ENCODE peak calls at places on chromosomes 13 and 19, in seven cellular contexts. One of them, this sample, is unnamed.

GRCh38 chr13:113084094-113084942 is 21.3 kb upstream of the F7 start:
- DNase-seq in CD8-positive, alpha-beta memory T cell: no peak
- DNase-seq in fibroblast of pulmonary artery: no peak
- DNase-seq in GM03348: no peak
- DNase-seq in cardiac fibroblast: no peak
- DNase-seq in stimulated activated CD4-positive, alpha-beta T cell treated with anti-CD3 and anti-CD28 coated beads, Interleukin-15, amount 100 ng/mL, for 1 hour: no peak
- DNase-seq in glomerular endothelial cell: no peak
- DNase-seq in this sample: no peak

GRCh38 chr13:76667551-76667950 is 218.7 kb downstream of the KCTD12 start:
- DNase-seq in CD8-positive, alpha-beta memory T cell: peak
- DNase-seq in fibroblast of pulmonary artery: peak
- DNase-seq in GM03348: peak
- DNase-seq in cardiac fibroblast: peak
- DNase-seq in stimulated activated CD4-positive, alpha-beta T cell treated with anti-CD3 and anti-CD28 coated beads, Interleukin-15, amount 100 ng/mL, for 1 hour: no peak
- DNase-seq in glomerular endothelial cell: peak
- DNase-seq in this sample: peak

GRCh38 chr13:39781381-39781780 is 125.9 kb downstream of the COG6 start:
- DNase-seq in CD8-positive, alpha-beta memory T cell: no peak
- DNase-seq in fibroblast of pulmonary artery: no peak
- DNase-seq in GM03348: no peak
- DNase-seq in cardiac fibroblast: no peak
- DNase-seq in stimulated activated CD4-positive, alpha-beta T cell treated with anti-CD3 and anti-CD28 coated beads, Interleukin-15, amount 100 ng/mL, for 1 hour: no peak
- DNase-seq in glomerular endothelial cell: no peak
- DNase-seq in this sample: no peak

GRCh38 chr13:51861728-51862300 is at the start of gene CCDC70:
- DNase-seq in CD8-positive, alpha-beta memory T cell: no peak
- DNase-seq in fibroblast of pulmonary artery: peak
- DNase-seq in GM03348: no peak
- DNase-seq in cardiac fibroblast: peak
- DNase-seq in stimulated activated CD4-positive, alpha-beta T cell treated with anti-CD3 and anti-CD28 coated beads, Interleukin-15, amount 100 ng/mL, for 1 hour: no peak
- DNase-seq in glomerular endothelial cell: no peak
- DNase-seq in this sample: peak

GRCh38 chr13:112572408-112572807 is 15.5 kb downstream of the TUBGCP3 start:
- DNase-seq in CD8-positive, alpha-beta memory T cell: no peak
- DNase-seq in fibroblast of pulmonary artery: no peak
- DNase-seq in GM03348: no peak
- DNase-seq in cardiac fibroblast: no peak
- DNase-seq in stimulated activated CD4-positive, alpha-beta T cell treated with anti-CD3 and anti-CD28 coated beads, Interleukin-15, amount 100 ng/mL, for 1 hour: no peak
- DNase-seq in glomerular endothelial cell: no peak
- DNase-seq in this sample: no peak

GRCh38 chr19:57850553-57851017 is 926 bp downstream of the ZNF587 start:
- DNase-seq in CD8-positive, alpha-beta memory T cell: no peak
- DNase-seq in fibroblast of pulmonary artery: peak
- DNase-seq in GM03348: no peak
- DNase-seq in cardiac fibroblast: peak
- DNase-seq in stimulated activated CD4-positive, alpha-beta T cell treated with anti-CD3 and anti-CD28 coated beads, Interleukin-15, amount 100 ng/mL, for 1 hour: no peak
- DNase-seq in glomerular endothelial cell: no peak
- DNase-seq in this sample: peak

GRCh38 chr19:2059422-2060201 is 8.6 kb upstream of the MKNK2 start:
- DNase-seq in CD8-positive, alpha-beta memory T cell: no peak
- DNase-seq in fibroblast of pulmonary artery: peak
- DNase-seq in GM03348: peak
- DNase-seq in cardiac fibroblast: peak
- DNase-seq in stimulated activated CD4-positive, alpha-beta T cell treated with anti-CD3 and anti-CD28 coated beads, Interleukin-15, amount 100 ng/mL, for 1 hour: no peak
- DNase-seq in glomerular endothelial cell: no peak
- DNase-seq in this sample: peak

GRCh38 chr19:53537523-53538377 is at the start of gene ZNF331:
- DNase-seq in CD8-positive, alpha-beta memory T cell: peak
- DNase-seq in fibroblast of pulmonary artery: peak
- DNase-seq in GM03348: peak
- DNase-seq in cardiac fibroblast: peak
- DNase-seq in stimulated activated CD4-positive, alpha-beta T cell treated with anti-CD3 and anti-CD28 coated beads, Interleukin-15, amount 100 ng/mL, for 1 hour: peak
- DNase-seq in glomerular endothelial cell: no peak
- DNase-seq in this sample: peak

GRCh38 chr19:10137751-10138682 is 18.3 kb upstream of the EIF3G start:
- DNase-seq in CD8-positive, alpha-beta memory T cell: no peak
- DNase-seq in fibroblast of pulmonary artery: no peak
- DNase-seq in GM03348: no peak
- DNase-seq in cardiac fibroblast: no peak
- DNase-seq in stimulated activated CD4-positive, alpha-beta T cell treated with anti-CD3 and anti-CD28 coated beads, Interleukin-15, amount 100 ng/mL, for 1 hour: no peak
- DNase-seq in glomerular endothelial cell: no peak
- DNase-seq in this sample: no peak

GRCh38 chr13:26971990-26972888 is 199.4 kb downstream of the USP12 start:
- DNase-seq in CD8-positive, alpha-beta memory T cell: no peak
- DNase-seq in fibroblast of pulmonary artery: peak
- DNase-seq in GM03348: no peak
- DNase-seq in cardiac fibroblast: peak
- DNase-seq in stimulated activated CD4-positive, alpha-beta T cell treated with anti-CD3 and anti-CD28 coated beads, Interleukin-15, amount 100 ng/mL, for 1 hour: no peak
- DNase-seq in glomerular endothelial cell: no peak
- DNase-seq in this sample: peak

GRCh38 chr13:29937836-29938235 is 87.4 kb upstream of the UBL3 start:
- DNase-seq in CD8-positive, alpha-beta memory T cell: peak
- DNase-seq in fibroblast of pulmonary artery: no peak
- DNase-seq in GM03348: no peak
- DNase-seq in cardiac fibroblast: no peak
- DNase-seq in stimulated activated CD4-positive, alpha-beta T cell treated with anti-CD3 and anti-CD28 coated beads, Interleukin-15, amount 100 ng/mL, for 1 hour: no peak
- DNase-seq in glomerular endothelial cell: no peak
- DNase-seq in this sample: no peak

GRCh38 chr19:3691372-3691716 is 8.9 kb downstream of the PIP5K1C start:
- DNase-seq in CD8-positive, alpha-beta memory T cell: no peak
- DNase-seq in fibroblast of pulmonary artery: no peak
- DNase-seq in GM03348: no peak
- DNase-seq in cardiac fibroblast: no peak
- DNase-seq in stimulated activated CD4-positive, alpha-beta T cell treated with anti-CD3 and anti-CD28 coated beads, Interleukin-15, amount 100 ng/mL, for 1 hour: no peak
- DNase-seq in glomerular endothelial cell: no peak
- DNase-seq in this sample: no peak

GRCh38 chr19:13099073-13099999 is 3.3 kb downstream of the LYL1 start:
- DNase-seq in CD8-positive, alpha-beta memory T cell: peak
- DNase-seq in fibroblast of pulmonary artery: peak
- DNase-seq in GM03348: no peak
- DNase-seq in cardiac fibroblast: peak
- DNase-seq in stimulated activated CD4-positive, alpha-beta T cell treated with anti-CD3 and anti-CD28 coated beads, Interleukin-15, amount 100 ng/mL, for 1 hour: peak
- DNase-seq in glomerular endothelial cell: no peak
- DNase-seq in this sample: peak

GRCh38 chr19:32351807-32352630 is 6.6 kb downstream of the ZNF507 start:
- DNase-seq in CD8-positive, alpha-beta memory T cell: no peak
- DNase-seq in fibroblast of pulmonary artery: no peak
- DNase-seq in GM03348: peak
- DNase-seq in cardiac fibroblast: peak
- DNase-seq in stimulated activated CD4-positive, alpha-beta T cell treated with anti-CD3 and anti-CD28 coated beads, Interleukin-15, amount 100 ng/mL, for 1 hour: no peak
- DNase-seq in glomerular endothelial cell: no peak
- DNase-seq in this sample: peak

GRCh38 chr13:86569119-86569518 is 769.9 kb upstream of the SLITRK6 start:
- DNase-seq in CD8-positive, alpha-beta memory T cell: no peak
- DNase-seq in fibroblast of pulmonary artery: no peak
- DNase-seq in GM03348: no peak
- DNase-seq in cardiac fibroblast: no peak
- DNase-seq in stimulated activated CD4-positive, alpha-beta T cell treated with anti-CD3 and anti-CD28 coated beads, Interleukin-15, amount 100 ng/mL, for 1 hour: no peak
- DNase-seq in glomerular endothelial cell: no peak
- DNase-seq in this sample: no peak

GRCh38 chr19:1942078-1942933 is 1.3 kb downstream of the CSNK1G2 start:
- DNase-seq in CD8-positive, alpha-beta memory T cell: peak
- DNase-seq in fibroblast of pulmonary artery: peak
- DNase-seq in GM03348: peak
- DNase-seq in cardiac fibroblast: peak
- DNase-seq in stimulated activated CD4-positive, alpha-beta T cell treated with anti-CD3 and anti-CD28 coated beads, Interleukin-15, amount 100 ng/mL, for 1 hour: peak
- DNase-seq in glomerular endothelial cell: peak
- DNase-seq in this sample: peak

GRCh38 chr19:13066933-13067831 is 35.5 kb downstream of the LYL1 start:
- DNase-seq in CD8-positive, alpha-beta memory T cell: no peak
- DNase-seq in fibroblast of pulmonary artery: no peak
- DNase-seq in GM03348: no peak
- DNase-seq in cardiac fibroblast: no peak
- DNase-seq in stimulated activated CD4-positive, alpha-beta T cell treated with anti-CD3 and anti-CD28 coated beads, Interleukin-15, amount 100 ng/mL, for 1 hour: no peak
- DNase-seq in glomerular endothelial cell: no peak
- DNase-seq in this sample: no peak

GRCh38 chr13:51910508-51910907 is 48.7 kb downstream of the CCDC70 start:
- DNase-seq in CD8-positive, alpha-beta memory T cell: no peak
- DNase-seq in fibroblast of pulmonary artery: no peak
- DNase-seq in GM03348: no peak
- DNase-seq in cardiac fibroblast: no peak
- DNase-seq in stimulated activated CD4-positive, alpha-beta T cell treated with anti-CD3 and anti-CD28 coated beads, Interleukin-15, amount 100 ng/mL, for 1 hour: no peak
- DNase-seq in glomerular endothelial cell: no peak
- DNase-seq in this sample: no peak